ENCODE peak calls at places on chromosomes 3 and 15, in four cellular contexts. J is mesenchymal stem cell, H is neuronal stem cell, C is H9. N is an unnamed sample.

GRCh38 chr3:186451371-186451770 is 89.3 kb upstream of the DGKG start:
- DNase-seq in J (no peak), H (no peak), C (no peak), N (peak; percentile 26)

GRCh38 chr3:53084310-53085001 is 38.6 kb upstream of the SFMBT1 start:
- DNase-seq in J (no peak), H (no peak), C (no peak), N (no peak)

GRCh38 chr15:77419050-77419835 is 661 bp downstream of the PEAK1 start:
- DNase-seq in J (peak; percentile 57), H (peak; percentile 57), C (peak; percentile 41), N (no peak)

GRCh38 chr3:64345351-64345750 is 120.1 kb upstream of the PRICKLE2 start:
- DNase-seq in J (peak; percentile 93), H (no peak), C (no peak), N (no peak)

GRCh38 chr3:56355570-56356185 is 112.6 kb downstream of the ERC2 start:
- DNase-seq in J (peak; percentile 26), H (no peak), C (no peak), N (no peak)

GRCh38 chr15:100732359-100733055 is 130.1 kb downstream of the ASB7 start:
- DNase-seq in J (no peak), H (no peak), C (no peak), N (peak; percentile 30)

GRCh38 chr3:62135731-62136130 is 237.6 kb downstream of the FEZF2 start:
- DNase-seq in J (no peak), H (no peak), C (no peak), N (no peak)

GRCh38 chr3:50388021-50388719 is 28.8 kb upstream of the TMEM115 start:
- DNase-seq in J (peak; percentile 10), H (no peak), C (peak; percentile 67), N (no peak)

GRCh38 chr15:101469520-101470288 is 19.8 kb downstream of the PCSK6 start:
- DNase-seq in J (no peak), H (no peak), C (no peak), N (no peak)

GRCh38 chr15:36126194-36126593 is 453.2 kb upstream of the CDIN1 start:
- DNase-seq in J (no peak), H (no peak), C (no peak), N (no peak)

GRCh38 chr3:12574131-12574530 is 17.2 kb downstream of the MKRN2 start:
- DNase-seq in J (no peak), H (no peak), C (no peak), N (no peak)

GRCh38 chr3:141933421-141934300 is 57.2 kb downstream of the ATP1B3 start:
- DNase-seq in J (no peak), H (no peak), C (no peak), N (no peak)

GRCh38 chr3:129577356-129577755 is 29.1 kb downstream of the PLXND1 start:
- DNase-seq in J (no peak), H (no peak), C (no peak), N (no peak)

GRCh38 chr3:167228135-167228534 is 152.0 kb downstream of the ZBBX start:
- DNase-seq in J (peak; percentile 55), H (no peak), C (no peak), N (no peak)

GRCh38 chr15:41971089-41971892 is 1.1 kb downstream of the EHD4 start:
- DNase-seq in J (peak; percentile 81), H (peak; percentile 52), C (peak; percentile 65), N (no peak)
- H3K23ac ChIP-seq in J (peak overlapping the region; percentile 85), H (peak overlapping the region; percentile 97), C (no peak overlapping the region), N (peak overlapping the region; percentile 18)

DNA sequence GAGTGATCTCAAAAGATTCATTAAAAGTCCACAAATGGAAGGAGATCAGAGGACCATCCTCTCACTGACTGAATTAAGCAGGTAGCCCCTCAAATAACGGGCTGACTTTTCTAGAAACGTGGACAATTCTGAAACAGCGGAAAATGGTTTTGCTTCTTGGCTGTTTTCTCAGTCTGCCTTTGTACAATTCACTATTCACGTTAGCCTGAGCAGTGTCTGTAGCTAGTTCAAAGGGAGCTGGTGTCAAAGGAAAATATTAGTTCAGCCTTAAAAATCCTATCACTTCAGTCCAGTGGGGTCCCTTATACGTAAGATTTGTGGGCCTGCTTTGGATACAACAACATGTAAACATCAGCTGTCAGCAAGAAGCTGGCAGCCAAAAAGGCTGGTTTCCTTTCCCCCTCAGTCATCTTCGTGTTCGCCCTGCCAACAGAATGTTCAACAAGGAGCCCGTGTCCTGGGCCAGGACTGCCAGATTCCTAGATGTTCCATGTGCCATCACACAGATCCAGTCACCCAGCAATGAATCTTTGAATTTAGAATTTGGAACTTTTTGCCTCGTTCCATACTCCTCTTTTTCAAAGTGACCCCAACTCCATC is 19.3 kb downstream of the LMCD1 start:
- DNase-seq in J (no peak), H (no peak), C (no peak), N (no peak)
- H3K23ac ChIP-seq in J (no peak overlapping the region), H (no peak overlapping the region), C (no peak overlapping the region), N (no peak overlapping the region)

DNA sequence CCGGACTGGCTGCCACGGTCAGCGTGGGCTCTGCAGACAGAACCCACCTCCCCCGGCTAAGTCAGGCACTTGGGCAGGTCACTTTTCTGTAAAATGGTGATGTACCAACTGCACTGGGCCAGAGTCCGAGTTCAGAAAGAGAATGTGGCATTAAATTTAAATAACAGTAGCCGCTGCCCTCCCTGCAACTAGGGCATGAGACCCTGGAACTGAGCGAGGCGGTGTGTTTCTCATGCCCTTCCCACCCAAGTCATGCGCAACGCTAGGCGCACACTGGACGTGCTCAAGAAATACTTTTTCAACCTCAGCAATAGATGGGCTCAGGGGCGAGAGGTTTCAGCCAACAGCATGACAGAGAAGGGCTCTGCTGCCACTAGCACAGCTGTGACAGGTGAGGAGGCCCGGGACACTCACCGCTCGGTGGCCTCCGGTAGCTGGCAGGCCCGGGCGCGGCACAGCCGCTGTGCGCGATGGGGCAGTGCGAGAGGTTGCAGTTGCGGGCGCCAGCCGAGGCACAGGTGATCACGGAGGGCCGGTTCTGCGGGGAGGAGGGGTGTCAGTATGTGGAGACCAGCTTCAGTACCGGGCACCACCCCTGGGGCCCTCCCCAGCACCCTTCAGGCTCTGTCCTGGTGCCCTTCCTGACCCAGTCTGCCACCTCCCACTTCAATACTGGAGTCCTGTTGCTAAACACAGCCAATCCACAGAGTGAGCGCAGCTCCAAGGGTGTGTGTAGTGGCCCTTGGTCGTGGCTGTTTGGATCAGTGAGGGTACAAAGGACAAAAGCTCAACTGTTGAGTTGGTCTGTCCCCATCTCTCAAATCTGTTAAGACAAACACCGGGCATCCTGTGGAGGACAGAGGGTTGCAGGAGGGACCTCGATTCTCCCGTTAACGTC is 84.5 kb downstream of the VGLL4 start:
- DNase-seq in J (no peak), H (no peak), C (peak; percentile 29), N (no peak)
- H3K23ac ChIP-seq in J (no peak overlapping the region), H (no peak overlapping the region), C (no peak overlapping the region), N (no peak overlapping the region)

GRCh38 chr15:75578206-75578947 is 738 bp downstream of the PTPN9 start:
- DNase-seq in J (no peak), H (peak; percentile 27), C (peak; percentile 34), N (no peak)

GRCh38 chr15:75584121-75584520 is 5.0 kb upstream of the PTPN9 start:
- DNase-seq in J (no peak), H (no peak), C (no peak), N (no peak)

GRCh38 chr15:75583689-75584088 is 4.6 kb upstream of the PTPN9 start:
- DNase-seq in J (no peak), H (no peak), C (no peak), N (no peak)

GRCh38 chr15:75577401-75578205 is 1.5 kb downstream of the PTPN9 start:
- DNase-seq in J (peak; percentile 39), H (peak; percentile 5), C (no peak), N (no peak)

DNA sequence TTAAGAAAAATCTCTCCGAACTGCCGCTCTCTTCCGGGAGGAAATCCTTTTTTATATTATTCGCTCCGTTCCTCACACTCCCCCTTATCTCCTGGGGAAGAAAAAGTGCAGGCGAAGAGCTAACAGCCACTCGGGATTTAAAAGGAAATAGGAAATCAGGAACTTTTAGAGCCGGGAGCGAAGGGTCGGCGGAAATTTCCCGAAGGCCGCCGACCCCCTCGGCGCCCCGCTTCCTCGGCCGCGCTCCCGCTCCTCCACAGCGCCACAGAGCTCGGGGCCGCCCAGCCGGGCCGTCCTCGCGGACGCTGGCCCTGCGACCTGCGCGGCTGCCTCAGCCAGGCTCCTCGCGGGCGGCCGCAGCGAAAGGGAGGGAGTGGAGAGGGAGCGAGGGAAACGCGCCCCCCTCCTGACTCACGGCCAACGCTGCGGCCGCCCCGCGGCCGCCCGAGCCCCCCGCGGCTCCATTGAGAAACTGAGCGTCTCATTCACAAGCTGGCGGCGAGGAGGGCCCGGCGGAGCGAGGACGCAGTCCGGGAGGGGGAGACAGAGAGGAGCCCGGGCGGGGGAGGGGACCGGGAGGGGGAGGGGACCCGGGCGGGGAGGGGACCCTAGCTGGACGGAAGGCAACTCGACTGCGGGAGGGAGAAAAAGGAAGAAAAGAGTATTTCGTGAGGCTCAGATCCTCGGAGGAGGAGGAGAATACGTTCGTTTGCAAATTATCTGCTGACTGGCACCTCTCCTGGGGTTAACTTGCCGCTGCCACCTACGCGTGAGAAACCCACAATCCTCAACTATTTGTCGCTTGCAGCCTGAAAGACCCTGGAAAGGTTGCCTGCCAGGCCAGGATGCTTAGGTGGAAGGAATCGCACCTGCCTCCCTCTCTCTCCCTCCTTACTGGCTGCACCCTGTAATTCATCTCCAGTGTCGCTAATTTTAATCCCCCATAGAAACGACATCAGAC is at the start of gene PTPN9:
- DNase-seq in J (peak; percentile 91), H (peak; percentile 88), C (peak; percentile 93), N (peak; percentile 86)
- H3K23ac ChIP-seq in J (peak within 1 kb of the TSS; percentile 97), H (peak within 1 kb of the TSS; percentile 91), C (no peak within 1 kb of the TSS), N (no peak within 1 kb of the TSS)

DNA sequence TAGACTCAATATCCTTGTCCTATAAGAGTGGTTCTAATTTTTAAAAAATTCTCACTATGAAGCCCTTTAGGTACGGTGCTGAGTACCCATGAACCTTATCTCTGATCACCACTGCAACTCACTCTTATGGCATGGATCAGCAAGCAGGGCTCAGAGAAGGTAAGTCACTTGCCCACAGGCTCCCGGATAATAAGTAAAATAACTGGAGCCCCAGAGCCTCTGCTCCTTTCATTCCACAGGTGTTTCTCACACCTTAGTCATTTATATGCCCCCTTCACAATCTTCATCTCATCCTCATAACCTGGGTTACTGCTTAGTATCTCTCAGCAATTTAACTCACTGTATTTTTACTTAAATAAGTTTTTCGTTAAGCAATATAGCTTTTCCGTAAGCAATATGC is 28.4 kb upstream of the AKAP13 start:
- DNase-seq in J (no peak), H (no peak), C (no peak), N (no peak)
- H3K23ac ChIP-seq in J (no peak overlapping the region), H (no peak overlapping the region), C (no peak overlapping the region), N (no peak overlapping the region)

GRCh38 chr15:65423977-65424679 is 1.4 kb upstream of the IGDCC4 start:
- DNase-seq in J (peak; percentile 38), H (no peak), C (no peak), N (no peak)

GRCh38 chr15:65418596-65418995 is 4.2 kb downstream of the IGDCC4 start:
- DNase-seq in J (no peak), H (no peak), C (no peak), N (no peak)

GRCh38 chr15:65423150-65423976 is 616 bp upstream of the IGDCC4 start:
- DNase-seq in J (peak; percentile 7), H (no peak), C (peak; percentile 58), N (no peak)

GRCh38 chr15:65421360-65422215 is 1.2 kb downstream of the IGDCC4 start:
- DNase-seq in J (peak; percentile 87), H (peak; percentile 97), C (peak; percentile 97), N (no peak)

DNA sequence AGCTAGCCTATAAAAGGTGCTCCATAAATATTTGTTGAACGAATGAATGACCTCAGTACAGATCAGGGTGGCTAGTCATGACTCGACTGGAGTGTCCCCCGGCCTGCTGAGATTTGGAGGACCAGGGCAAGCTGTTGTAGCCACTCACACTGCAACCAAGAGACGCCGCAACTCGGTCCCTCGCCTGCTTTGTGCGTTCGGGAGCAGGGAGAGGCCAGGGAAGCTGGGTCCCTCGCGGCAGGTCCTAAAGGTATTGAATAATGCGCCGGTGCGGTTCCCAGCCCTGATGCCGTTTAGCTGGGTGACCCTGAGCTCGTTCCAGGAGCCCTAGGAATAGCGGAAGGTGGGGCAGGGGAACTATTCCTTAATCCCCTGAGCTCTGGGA is 1.8 kb downstream of the IGDCC4 start:
- DNase-seq in J (no peak), H (no peak), C (no peak), N (no peak)
- H3K23ac ChIP-seq in J (peak overlapping the region; percentile 46), H (no peak overlapping the region), C (no peak overlapping the region), N (no peak overlapping the region)